ENCODE peak calls at places on chromosomes 16 and 17, in six cellular contexts. C, W, T, E, I and A are unnamed samples.
A peak's percentile ranks its signal among the peaks of the same experiment; 100 is the strongest.

GRCh38 chr17:61402978-61403845 is 3.6 kb downstream of the TBX2 start:
- DNase-seq in C (no peak), W (no peak), T (no peak), E (no peak), I (no peak), A (no peak)

GRCh38 chr17:81018044-81018802 is 16.7 kb upstream of the BAIAP2 start:
- DNase-seq in C (no peak), W (peak; percentile 43), T (no peak), E (peak; percentile 71), I (peak; percentile 39), A (peak; percentile 45)

GRCh38 chr17:976316-976715 is 3.3 kb downstream of the NXN start:
- DNase-seq in C (no peak), W (no peak), T (no peak), E (no peak), I (no peak), A (no peak)

GRCh38 chr16:86894168-86894567 is 315.8 kb downstream of the FOXL1 start:
- DNase-seq in C (no peak), W (no peak), T (no peak), E (no peak), I (no peak), A (no peak)

GRCh38 chr17:30716461-30717289 is 107.8 kb downstream of the CRLF3 start:
- DNase-seq in C (no peak), W (peak; percentile 31), T (no peak), E (no peak), I (no peak), A (no peak)

GRCh38 chr17:45306623-45307022 is 10.2 kb downstream of the MAP3K14 start:
- DNase-seq in C (no peak), W (no peak), T (peak; percentile 22), E (no peak), I (no peak), A (no peak)

GRCh38 chr16:10932959-10933710 is 9.1 kb downstream of the DEXI start:
- DNase-seq in C (no peak), W (no peak), T (peak; percentile 26), E (no peak), I (no peak), A (no peak)

GRCh38 chr16:66272461-66272860 is 94.0 kb upstream of the CDH5 start:
- DNase-seq in C (no peak), W (no peak), T (no peak), E (no peak), I (no peak), A (no peak)

GRCh38 chr17:46135126-46135812 is 58.0 kb downstream of the KANSL1 start:
- DNase-seq in C (no peak), W (peak; percentile 25), T (no peak), E (no peak), I (no peak), A (no peak)

GRCh38 chr17:47220531-47220999 is 11.4 kb downstream of the MYL4 start:
- DNase-seq in C (no peak), W (no peak), T (no peak), E (no peak), I (no peak), A (no peak)

GRCh38 chr17:17063546-17064122 is 21.4 kb downstream of the MPRIP start:
- DNase-seq in C (no peak), W (no peak), T (no peak), E (no peak), I (no peak), A (no peak)

GRCh38 chr16:81431554-81432353 is 12.9 kb upstream of the CMIP start:
- DNase-seq in C (peak; percentile 20), W (peak; percentile 73), T (no peak), E (no peak), I (peak; percentile 41), A (peak; percentile 60)

GRCh38 chr17:31313982-31314787 is at the start of gene EVI2B:
- DNase-seq in C (no peak), W (peak; percentile 78), T (no peak), E (peak; percentile 21), I (peak; percentile 6), A (peak; percentile 21)

GRCh38 chr17:31248986-31249385 is 48.1 kb downstream of the OMG start:
- DNase-seq in C (peak; percentile 21), W (peak; percentile 57), T (no peak), E (no peak), I (no peak), A (peak; percentile 70)

GRCh38 chr17:45050680-45051059 is 762 bp downstream of the DCAKD start:
- DNase-seq in C (no peak), W (no peak), T (peak; percentile 8), E (peak; percentile 34), I (no peak), A (peak; percentile 42)

DNA sequence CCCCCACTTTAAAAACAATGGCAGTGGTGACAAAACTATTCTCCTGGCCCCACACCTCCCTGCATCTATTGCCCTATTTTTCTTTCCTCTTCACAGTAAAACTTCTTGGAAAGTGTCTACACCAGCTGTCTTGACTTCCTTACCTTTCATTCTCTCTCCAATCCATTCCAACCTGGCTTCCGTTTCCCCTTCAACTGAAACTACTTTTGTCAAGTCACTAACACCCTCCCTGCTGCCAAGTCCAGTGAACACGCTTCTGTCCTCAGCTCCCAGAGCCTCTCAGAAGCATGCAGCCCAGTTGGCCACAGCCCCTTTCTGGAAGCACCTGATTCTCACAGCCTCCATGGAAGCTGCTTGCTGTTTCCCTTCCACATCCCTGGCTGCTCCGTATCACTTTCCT is 4.0 kb upstream of the SCN4A start:
- DNase-seq in C (no peak), W (no peak), T (no peak), E (no peak), I (no peak), A (no peak)
- H3K4me3 ChIP-seq in C (no peak overlapping the region), W (no peak overlapping the region), T (no peak overlapping the region), E (no peak overlapping the region), I (no peak overlapping the region), A (no peak overlapping the region)

DNA sequence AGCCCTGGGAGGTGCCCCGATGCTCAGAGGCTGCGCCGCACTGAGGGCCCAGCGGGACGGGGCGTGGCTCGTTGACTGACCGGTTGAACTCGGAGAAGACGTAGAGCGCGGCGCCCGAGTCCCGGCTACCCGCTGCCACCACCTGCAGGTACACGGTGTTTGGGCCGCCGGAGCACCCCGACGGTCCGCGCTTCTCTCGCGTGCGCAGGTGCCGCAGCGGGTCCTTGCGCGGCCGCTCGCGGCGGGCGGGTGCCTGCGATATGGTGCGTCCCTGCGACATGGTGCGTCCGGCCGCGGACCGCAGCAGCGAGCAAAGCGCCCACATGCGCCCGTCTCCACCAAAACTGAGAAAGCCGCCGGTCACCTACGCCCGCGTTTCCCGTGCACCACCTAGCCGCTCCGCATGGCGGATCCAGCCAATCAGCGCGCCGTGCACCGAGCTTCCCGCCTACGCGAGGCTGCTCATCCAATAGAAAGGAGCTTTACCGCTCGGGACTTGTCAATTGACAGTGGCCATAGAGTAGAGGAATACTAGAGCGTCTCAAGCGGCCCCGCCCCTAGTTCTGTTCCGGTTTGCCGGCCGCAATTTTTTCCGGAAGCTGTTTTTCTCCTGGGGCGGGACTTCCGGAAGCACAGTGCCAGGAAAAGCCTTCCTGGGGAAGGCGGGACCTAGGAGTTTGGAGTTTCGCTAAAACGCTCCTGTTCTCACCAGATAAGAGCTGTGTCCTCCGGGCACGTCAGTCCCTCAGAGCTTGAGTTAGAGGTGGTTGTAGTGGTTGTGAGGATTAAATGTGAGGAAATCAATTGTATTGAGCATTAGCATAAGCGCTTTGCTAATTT is at the start of gene ELAC2:
- DNase-seq in C (peak; percentile 98), W (peak; percentile 99), T (peak; percentile 92), E (peak; percentile 99), I (peak; percentile 95), A (peak; percentile 100)
- TF ChIP-seq CTCF in C (no peak), W (no peak), T (no peak), E (peak; percentile 10), I (no peak), A (no peak)

DNA sequence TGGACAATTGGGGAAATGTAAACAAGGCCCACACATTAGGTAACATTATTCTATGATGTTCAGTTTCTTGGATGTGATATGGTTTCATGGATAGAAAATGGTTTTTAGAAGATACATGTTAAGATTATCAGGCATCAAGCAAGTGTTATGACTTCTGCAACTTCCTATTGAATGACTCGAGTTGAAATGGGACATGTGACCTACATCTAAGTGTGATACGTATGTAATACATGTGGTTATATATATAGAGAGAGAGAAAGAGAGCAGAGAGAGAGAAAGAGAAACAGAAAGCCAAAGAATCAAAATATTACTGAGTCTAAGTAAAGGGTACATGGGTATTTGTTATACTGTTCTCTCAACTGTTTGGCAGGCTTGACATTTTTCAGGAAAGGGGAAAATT is 1.7 kb downstream of the TMEM170A start:
- DNase-seq in C (no peak), W (no peak), T (no peak), E (no peak), I (no peak), A (no peak)
- H3K4me3 ChIP-seq in C (peak overlapping the region; percentile 84), W (peak overlapping the region; percentile 67), T (peak overlapping the region; percentile 14), E (no peak overlapping the region), I (peak overlapping the region; percentile 80), A (peak overlapping the region; percentile 73)

DNA sequence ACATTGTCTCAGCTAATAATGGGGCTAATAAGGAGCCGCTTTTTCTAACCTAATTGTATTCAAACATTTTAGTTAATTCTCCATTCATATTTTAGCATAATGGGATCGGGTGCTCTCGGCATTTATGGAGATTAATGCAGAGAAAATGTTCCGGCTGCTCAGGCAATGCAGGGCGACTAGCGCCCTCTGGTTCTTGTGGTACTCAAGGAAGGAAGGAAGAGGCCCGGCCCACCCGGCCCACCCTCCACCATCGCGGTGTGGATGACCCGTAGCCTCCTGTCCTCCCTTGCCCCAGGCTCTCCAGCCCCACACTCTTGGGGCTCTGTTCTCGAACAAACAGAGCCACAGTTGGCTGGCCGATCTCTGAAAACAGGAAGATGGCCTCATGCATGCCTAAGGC is 21.1 kb upstream of the ABCC3 start:
- DNase-seq in C (no peak), W (no peak), T (no peak), E (no peak), I (no peak), A (no peak)
- TF ChIP-seq CTCF in C (no peak), W (no peak), T (peak; percentile 23), E (no peak), I (no peak), A (no peak)

GRCh38 chr16:49280022-49280741 is 1.5 kb downstream of the CBLN1 start:
- DNase-seq in C (no peak), W (no peak), T (peak; percentile 42), E (no peak), I (no peak), A (no peak)

GRCh38 chr16:49281843-49282642 is 405 bp upstream of the CBLN1 start:
- DNase-seq in C (no peak), W (peak; percentile 55), T (peak; percentile 96), E (peak; percentile 92), I (peak; percentile 21), A (peak; percentile 25)

GRCh38 chr16:49280861-49281331 is 742 bp downstream of the CBLN1 start:
- DNase-seq in C (no peak), W (no peak), T (no peak), E (no peak), I (no peak), A (no peak)

GRCh38 chr16:49282690-49283375 is 1.2 kb upstream of the CBLN1 start:
- DNase-seq in C (no peak), W (no peak), T (peak; percentile 23), E (peak; percentile 42), I (no peak), A (no peak)

GRCh38 chr16:49281481-49281842 is at the start of gene CBLN1:
- DNase-seq in C (no peak), W (no peak), T (no peak), E (no peak), I (no peak), A (no peak)
- H3K4me3 ChIP-seq in C (no peak within 1 kb of the TSS), W (no peak within 1 kb of the TSS), T (peak within 1 kb of the TSS; percentile 58), E (no peak within 1 kb of the TSS), I (no peak within 1 kb of the TSS), A (no peak within 1 kb of the TSS)

DNA sequence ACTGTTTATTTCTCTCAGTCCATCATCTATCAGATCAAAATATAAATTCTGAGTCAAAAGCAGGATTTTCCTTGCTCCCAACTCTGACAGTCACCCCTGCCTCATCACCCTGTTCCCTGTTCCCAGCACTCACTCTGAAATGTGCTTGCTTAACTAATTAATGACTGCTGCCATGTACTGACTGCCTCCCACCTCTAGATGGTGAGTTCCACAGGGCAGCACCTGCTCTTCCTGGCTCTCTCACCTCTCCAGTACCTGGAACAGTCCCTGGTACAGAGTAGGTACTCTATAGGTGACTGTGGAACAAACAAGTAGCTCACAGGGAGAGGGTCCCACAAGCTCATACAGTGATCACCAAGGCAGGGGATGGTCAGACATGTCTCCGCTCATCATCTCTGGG is 114.3 kb upstream of the C16orf82 start:
- DNase-seq in C (no peak), W (no peak), T (no peak), E (no peak), I (no peak), A (no peak)
- TF ChIP-seq CTCF in C (no peak), W (no peak), T (no peak), E (no peak), I (no peak), A (no peak)